ENCODE peak calls at places on chromosomes 6 and 20, in eight cellular contexts. One of them, this sample, is unnamed.

GRCh38 chr6:101926149-101926925 is 532.8 kb downstream of the GRIK2 start:
- DNase-seq in neural crest cell: no peak
- DNase-seq in Calu3: no peak
- DNase-seq in uterus: no peak
- DNase-seq in left ventricle myocardium inferior: no peak
- DNase-seq in nephron progenitor cell: no peak
- DNase-seq in CD8-positive, alpha-beta T cell: no peak
- DNase-seq in mesothelial cell of epicardium: no peak
- DNase-seq in this sample: no peak

GRCh38 chr20:50567860-50568548 is 57.8 kb downstream of the PTPN1 start:
- DNase-seq in mesothelial cell of epicardium: no peak
- DNase-seq in uterus: no peak
- DNase-seq in Calu3: no peak
- DNase-seq in neural crest cell: no peak
- DNase-seq in nephron progenitor cell: no peak
- DNase-seq in left ventricle myocardium inferior: no peak
- DNase-seq in CD8-positive, alpha-beta T cell: no peak
- DNase-seq in this sample: no peak

GRCh38 chr6:147508871-147509608 is 550 bp downstream of the SAMD5 start:
- DNase-seq in neural crest cell: peak
- DNase-seq in CD8-positive, alpha-beta T cell: no peak
- DNase-seq in left ventricle myocardium inferior: peak
- DNase-seq in uterus: peak
- DNase-seq in Calu3: no peak
- DNase-seq in mesothelial cell of epicardium: no peak
- DNase-seq in nephron progenitor cell: peak
- DNase-seq in this sample: peak

GRCh38 chr6:55578537-55579363 is at the start of gene HMGCLL1:
- DNase-seq in mesothelial cell of epicardium: peak
- DNase-seq in left ventricle myocardium inferior: peak
- DNase-seq in Calu3: peak
- DNase-seq in neural crest cell: peak
- DNase-seq in uterus: no peak
- DNase-seq in nephron progenitor cell: peak
- DNase-seq in CD8-positive, alpha-beta T cell: no peak
- DNase-seq in this sample: no peak

GRCh38 chr20:8951136-8951535 is 117.8 kb upstream of the PLCB4 start:
- DNase-seq in neural crest cell: no peak
- DNase-seq in CD8-positive, alpha-beta T cell: no peak
- DNase-seq in nephron progenitor cell: no peak
- DNase-seq in mesothelial cell of epicardium: no peak
- DNase-seq in left ventricle myocardium inferior: no peak
- DNase-seq in uterus: no peak
- DNase-seq in Calu3: no peak
- DNase-seq in this sample: no peak

GRCh38 chr6:143999406-143999805 is 8.7 kb downstream of the PLAGL1 start:
- DNase-seq in CD8-positive, alpha-beta T cell: no peak
- DNase-seq in mesothelial cell of epicardium: no peak
- DNase-seq in neural crest cell: no peak
- DNase-seq in Calu3: no peak
- DNase-seq in nephron progenitor cell: no peak
- DNase-seq in left ventricle myocardium inferior: no peak
- DNase-seq in uterus: no peak
- DNase-seq in this sample: no peak

GRCh38 chr6:89948876-89949275 is 54.6 kb downstream of the GJA10 start:
- DNase-seq in CD8-positive, alpha-beta T cell: no peak
- DNase-seq in left ventricle myocardium inferior: no peak
- DNase-seq in neural crest cell: no peak
- DNase-seq in Calu3: no peak
- DNase-seq in nephron progenitor cell: no peak
- DNase-seq in uterus: no peak
- DNase-seq in mesothelial cell of epicardium: no peak
- DNase-seq in this sample: no peak

GRCh38 chr20:25310268-25310920 is 62.5 kb downstream of the PYGB start:
- DNase-seq in Calu3: peak
- DNase-seq in mesothelial cell of epicardium: no peak
- DNase-seq in nephron progenitor cell: no peak
- DNase-seq in uterus: peak
- DNase-seq in neural crest cell: no peak
- DNase-seq in left ventricle myocardium inferior: no peak
- DNase-seq in CD8-positive, alpha-beta T cell: no peak
- DNase-seq in this sample: peak

GRCh38 chr6:54697423-54697822 is 149.1 kb upstream of the FAM83B start:
- DNase-seq in Calu3: peak
- DNase-seq in CD8-positive, alpha-beta T cell: no peak
- DNase-seq in neural crest cell: no peak
- DNase-seq in nephron progenitor cell: no peak
- DNase-seq in uterus: no peak
- DNase-seq in mesothelial cell of epicardium: no peak
- DNase-seq in left ventricle myocardium inferior: no peak
- DNase-seq in this sample: no peak

GRCh38 chr6:125224236-125224861 is 70.8 kb downstream of the TPD52L1 start:
- DNase-seq in CD8-positive, alpha-beta T cell: no peak
- DNase-seq in neural crest cell: no peak
- DNase-seq in mesothelial cell of epicardium: no peak
- DNase-seq in nephron progenitor cell: no peak
- DNase-seq in uterus: no peak
- DNase-seq in Calu3: no peak
- DNase-seq in left ventricle myocardium inferior: no peak
- DNase-seq in this sample: no peak

GRCh38 chr6:46476301-46476700 is 14.9 kb downstream of the RCAN2 start:
- DNase-seq in neural crest cell: no peak
- DNase-seq in uterus: no peak
- DNase-seq in nephron progenitor cell: no peak
- DNase-seq in mesothelial cell of epicardium: no peak
- DNase-seq in left ventricle myocardium inferior: no peak
- DNase-seq in CD8-positive, alpha-beta T cell: no peak
- DNase-seq in Calu3: no peak
- DNase-seq in this sample: no peak

GRCh38 chr6:51360287-51360686 is 541.6 kb downstream of the TFAP2B start:
- DNase-seq in nephron progenitor cell: no peak
- DNase-seq in uterus: no peak
- DNase-seq in Calu3: no peak
- DNase-seq in left ventricle myocardium inferior: no peak
- DNase-seq in mesothelial cell of epicardium: no peak
- DNase-seq in CD8-positive, alpha-beta T cell: no peak
- DNase-seq in neural crest cell: no peak
- DNase-seq in this sample: no peak

GRCh38 chr6:153994004-153994403 is 45.0 kb upstream of the OPRM1 start:
- DNase-seq in Calu3: no peak
- DNase-seq in neural crest cell: no peak
- DNase-seq in CD8-positive, alpha-beta T cell: no peak
- DNase-seq in left ventricle myocardium inferior: no peak
- DNase-seq in mesothelial cell of epicardium: no peak
- DNase-seq in nephron progenitor cell: no peak
- DNase-seq in uterus: no peak
- DNase-seq in this sample: no peak

GRCh38 chr6:26121141-26122004 is 34.1 kb downstream of the HFE start:
- DNase-seq in left ventricle myocardium inferior: no peak
- DNase-seq in mesothelial cell of epicardium: no peak
- DNase-seq in uterus: no peak
- DNase-seq in Calu3: peak
- DNase-seq in nephron progenitor cell: no peak
- DNase-seq in neural crest cell: no peak
- DNase-seq in CD8-positive, alpha-beta T cell: no peak
- DNase-seq in this sample: no peak

GRCh38 chr20:7269452-7269851 is 502.0 kb downstream of the BMP2 start:
- DNase-seq in mesothelial cell of epicardium: no peak
- DNase-seq in Calu3: no peak
- DNase-seq in uterus: no peak
- DNase-seq in neural crest cell: no peak
- DNase-seq in CD8-positive, alpha-beta T cell: no peak
- DNase-seq in nephron progenitor cell: no peak
- DNase-seq in left ventricle myocardium inferior: no peak
- DNase-seq in this sample: no peak

GRCh38 chr20:7275628-7276237 is 508.2 kb downstream of the BMP2 start:
- DNase-seq in left ventricle myocardium inferior: no peak
- DNase-seq in Calu3: no peak
- DNase-seq in neural crest cell: no peak
- DNase-seq in nephron progenitor cell: no peak
- DNase-seq in uterus: no peak
- DNase-seq in mesothelial cell of epicardium: no peak
- DNase-seq in CD8-positive, alpha-beta T cell: no peak
- DNase-seq in this sample: no peak

GRCh38 chr20:7274870-7275269 is 507.4 kb downstream of the BMP2 start:
- DNase-seq in nephron progenitor cell: no peak
- DNase-seq in mesothelial cell of epicardium: no peak
- DNase-seq in uterus: no peak
- DNase-seq in CD8-positive, alpha-beta T cell: no peak
- DNase-seq in neural crest cell: no peak
- DNase-seq in left ventricle myocardium inferior: no peak
- DNase-seq in Calu3: no peak
- DNase-seq in this sample: no peak

GRCh38 chr20:7272512-7272911 is 505.0 kb downstream of the BMP2 start:
- DNase-seq in neural crest cell: no peak
- DNase-seq in CD8-positive, alpha-beta T cell: no peak
- DNase-seq in mesothelial cell of epicardium: no peak
- DNase-seq in uterus: no peak
- DNase-seq in Calu3: no peak
- DNase-seq in left ventricle myocardium inferior: no peak
- DNase-seq in nephron progenitor cell: no peak
- DNase-seq in this sample: no peak
- TF ChIP-seq CTCF in neural crest cell: peak
- TF ChIP-seq CTCF in CD8-positive, alpha-beta T cell: no peak
- TF ChIP-seq CTCF in mesothelial cell of epicardium: no peak
- TF ChIP-seq CTCF in uterus: no peak
- TF ChIP-seq CTCF in Calu3: no peak
- TF ChIP-seq CTCF in left ventricle myocardium inferior: peak
- TF ChIP-seq CTCF in nephron progenitor cell: peak
- TF ChIP-seq CTCF in this sample: no peak

GRCh38 chr6:150773969-150774368 is 91.5 kb upstream of the MTHFD1L start:
- DNase-seq in nephron progenitor cell: no peak
- DNase-seq in CD8-positive, alpha-beta T cell: no peak
- DNase-seq in uterus: no peak
- DNase-seq in neural crest cell: no peak
- DNase-seq in Calu3: no peak
- DNase-seq in mesothelial cell of epicardium: no peak
- DNase-seq in left ventricle myocardium inferior: no peak
- DNase-seq in this sample: no peak

GRCh38 chr6:150777731-150778130 is 87.8 kb upstream of the MTHFD1L start:
- DNase-seq in uterus: no peak
- DNase-seq in CD8-positive, alpha-beta T cell: no peak
- DNase-seq in nephron progenitor cell: no peak
- DNase-seq in Calu3: no peak
- DNase-seq in neural crest cell: no peak
- DNase-seq in mesothelial cell of epicardium: no peak
- DNase-seq in left ventricle myocardium inferior: no peak
- DNase-seq in this sample: no peak

GRCh38 chr6:150770631-150771030 is 94.9 kb upstream of the MTHFD1L start:
- DNase-seq in neural crest cell: no peak
- DNase-seq in nephron progenitor cell: no peak
- DNase-seq in CD8-positive, alpha-beta T cell: no peak
- DNase-seq in left ventricle myocardium inferior: no peak
- DNase-seq in Calu3: no peak
- DNase-seq in mesothelial cell of epicardium: no peak
- DNase-seq in uterus: no peak
- DNase-seq in this sample: no peak

GRCh38 chr6:150775804-150776203 is 89.7 kb upstream of the MTHFD1L start:
- DNase-seq in Calu3: no peak
- DNase-seq in nephron progenitor cell: no peak
- DNase-seq in uterus: peak
- DNase-seq in mesothelial cell of epicardium: no peak
- DNase-seq in neural crest cell: no peak
- DNase-seq in left ventricle myocardium inferior: no peak
- DNase-seq in CD8-positive, alpha-beta T cell: no peak
- DNase-seq in this sample: no peak

GRCh38 chr6:150775400-150775799 is 90.1 kb upstream of the MTHFD1L start:
- DNase-seq in mesothelial cell of epicardium: no peak
- DNase-seq in CD8-positive, alpha-beta T cell: no peak
- DNase-seq in neural crest cell: no peak
- DNase-seq in uterus: no peak
- DNase-seq in nephron progenitor cell: no peak
- DNase-seq in left ventricle myocardium inferior: no peak
- DNase-seq in Calu3: no peak
- DNase-seq in this sample: no peak
- TF ChIP-seq CTCF in mesothelial cell of epicardium: no peak
- TF ChIP-seq CTCF in CD8-positive, alpha-beta T cell: no peak
- TF ChIP-seq CTCF in neural crest cell: no peak
- TF ChIP-seq CTCF in uterus: no peak
- TF ChIP-seq CTCF in nephron progenitor cell: no peak
- TF ChIP-seq CTCF in left ventricle myocardium inferior: no peak
- TF ChIP-seq CTCF in Calu3: no peak
- TF ChIP-seq CTCF in this sample: no peak

GRCh38 chr6:5566718-5567117 is 305.4 kb downstream of the FARS2 start:
- DNase-seq in uterus: no peak
- DNase-seq in left ventricle myocardium inferior: no peak
- DNase-seq in CD8-positive, alpha-beta T cell: no peak
- DNase-seq in nephron progenitor cell: no peak
- DNase-seq in Calu3: no peak
- DNase-seq in mesothelial cell of epicardium: no peak
- DNase-seq in neural crest cell: no peak
- DNase-seq in this sample: no peak

GRCh38 chr6:5567890-5568289 is 306.6 kb downstream of the FARS2 start:
- DNase-seq in uterus: no peak
- DNase-seq in nephron progenitor cell: no peak
- DNase-seq in Calu3: no peak
- DNase-seq in mesothelial cell of epicardium: no peak
- DNase-seq in left ventricle myocardium inferior: no peak
- DNase-seq in neural crest cell: no peak
- DNase-seq in CD8-positive, alpha-beta T cell: no peak
- DNase-seq in this sample: no peak

GRCh38 chr6:5565976-5566375 is 304.7 kb downstream of the FARS2 start:
- DNase-seq in neural crest cell: no peak
- DNase-seq in nephron progenitor cell: no peak
- DNase-seq in uterus: no peak
- DNase-seq in left ventricle myocardium inferior: no peak
- DNase-seq in mesothelial cell of epicardium: no peak
- DNase-seq in Calu3: no peak
- DNase-seq in CD8-positive, alpha-beta T cell: no peak
- DNase-seq in this sample: no peak

GRCh38 chr6:5569491-5569890 is 308.2 kb downstream of the FARS2 start:
- DNase-seq in left ventricle myocardium inferior: no peak
- DNase-seq in uterus: no peak
- DNase-seq in CD8-positive, alpha-beta T cell: no peak
- DNase-seq in mesothelial cell of epicardium: no peak
- DNase-seq in Calu3: no peak
- DNase-seq in neural crest cell: no peak
- DNase-seq in nephron progenitor cell: no peak
- DNase-seq in this sample: no peak

DNA sequence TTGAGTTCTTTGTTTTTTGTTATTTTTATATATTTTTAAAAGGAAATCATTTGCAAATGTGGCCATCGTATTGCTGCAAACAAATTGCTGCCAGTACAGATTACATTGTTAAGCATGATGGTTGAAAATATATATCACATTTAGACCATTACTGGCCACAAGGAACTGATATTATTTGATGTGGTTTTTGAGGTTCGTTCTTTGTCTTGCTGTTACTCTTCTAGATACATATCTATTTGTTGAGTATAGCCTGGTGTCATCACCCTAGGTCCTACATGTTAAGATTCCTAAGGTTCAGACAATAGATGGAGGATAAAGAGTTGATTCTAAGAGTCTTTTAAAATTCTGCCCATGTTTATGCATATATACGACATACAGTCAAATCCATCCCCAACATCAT is 306.0 kb downstream of the FARS2 start:
- DNase-seq in left ventricle myocardium inferior: no peak
- DNase-seq in mesothelial cell of epicardium: no peak
- DNase-seq in CD8-positive, alpha-beta T cell: no peak
- DNase-seq in nephron progenitor cell: no peak
- DNase-seq in Calu3: no peak
- DNase-seq in uterus: no peak
- DNase-seq in neural crest cell: no peak
- DNase-seq in this sample: no peak
- TF ChIP-seq CTCF in left ventricle myocardium inferior: no peak
- TF ChIP-seq CTCF in mesothelial cell of epicardium: no peak
- TF ChIP-seq CTCF in CD8-positive, alpha-beta T cell: no peak
- TF ChIP-seq CTCF in nephron progenitor cell: no peak
- TF ChIP-seq CTCF in Calu3: no peak
- TF ChIP-seq CTCF in uterus: no peak
- TF ChIP-seq CTCF in neural crest cell: no peak
- TF ChIP-seq CTCF in this sample: no peak

GRCh38 chr6:44135875-44136274 is 8.5 kb downstream of the TMEM63B start:
- DNase-seq in uterus: no peak
- DNase-seq in neural crest cell: no peak
- DNase-seq in nephron progenitor cell: no peak
- DNase-seq in left ventricle myocardium inferior: no peak
- DNase-seq in CD8-positive, alpha-beta T cell: no peak
- DNase-seq in Calu3: no peak
- DNase-seq in mesothelial cell of epicardium: no peak
- DNase-seq in this sample: no peak
- TF ChIP-seq CTCF in uterus: no peak
- TF ChIP-seq CTCF in neural crest cell: no peak
- TF ChIP-seq CTCF in nephron progenitor cell: no peak
- TF ChIP-seq CTCF in left ventricle myocardium inferior: no peak
- TF ChIP-seq CTCF in CD8-positive, alpha-beta T cell: no peak
- TF ChIP-seq CTCF in Calu3: no peak
- TF ChIP-seq CTCF in mesothelial cell of epicardium: peak
- TF ChIP-seq CTCF in this sample: no peak